ENCODE peak calls at places on chromosomes 16 and 17, in four cellular contexts. T, N, V and I are unnamed samples.

GRCh38 chr16:1678500-1679098 is 520 bp downstream of the JPT2 start:
- DNase-seq in T (peak; percentile 32), N (peak; percentile 24), V (peak; percentile 29), I (peak; percentile 51)

GRCh38 chr17:73042809-73043685 is 49.4 kb downstream of the SLC39A11 start:
- DNase-seq in T (no peak), N (peak; percentile 20), V (no peak), I (no peak)

GRCh38 chr17:83142619-83143018 is 63.2 kb downstream of the METRNL start:
- DNase-seq in T (no peak), N (no peak), V (no peak), I (no peak)

GRCh38 chr16:19474617-19475016 is 47.3 kb downstream of the GDE1 start:
- DNase-seq in T (no peak), N (no peak), V (no peak), I (no peak)

GRCh38 chr17:81858967-81859905 is 1.1 kb downstream of the P4HB start:
- DNase-seq in T (no peak), N (no peak), V (no peak), I (no peak)

GRCh38 chr16:49281843-49282642 is 405 bp upstream of the CBLN1 start:
- DNase-seq in T (peak; percentile 26), N (peak; percentile 16), V (peak; percentile 87), I (peak; percentile 84)

GRCh38 chr17:81294512-81295030 is 536 bp downstream of the SLC38A10 start:
- DNase-seq in T (peak; percentile 30), N (peak; percentile 9), V (peak; percentile 53), I (no peak)

GRCh38 chr17:31467502-31468256 is 76.2 kb downstream of the RAB11FIP4 start:
- DNase-seq in T (no peak), N (no peak), V (peak; percentile 44), I (peak; percentile 48)

GRCh38 chr17:6548578-6549330 is 7.6 kb downstream of the PITPNM3 start:
- DNase-seq in T (no peak), N (no peak), V (no peak), I (no peak)

GRCh38 chr17:70380017-70380416 is 210.7 kb downstream of the KCNJ2 start:
- DNase-seq in T (no peak), N (no peak), V (no peak), I (no peak)

GRCh38 chr17:57084361-57084801 is 665 bp upstream of the AKAP1 start:
- DNase-seq in T (no peak), N (peak; percentile 19), V (no peak), I (no peak)

GRCh38 chr17:34584805-34585416 is 5.5 kb downstream of the TMEM132E start:
- DNase-seq in T (no peak), N (peak; percentile 2), V (no peak), I (no peak)

GRCh38 chr17:17032131-17032692 is 10.0 kb upstream of the MPRIP start:
- DNase-seq in T (no peak), N (peak; percentile 89), V (peak; percentile 73), I (peak; percentile 81)

GRCh38 chr16:68272501-68273209 is 8.3 kb downstream of the SLC7A6 start:
- DNase-seq in T (no peak), N (no peak), V (no peak), I (no peak)

GRCh38 chr17:80826955-80827645 is 164.5 kb upstream of the CHMP6 start:
- DNase-seq in T (peak; percentile 67), N (peak; percentile 99), V (no peak), I (peak; percentile 61)

DNA sequence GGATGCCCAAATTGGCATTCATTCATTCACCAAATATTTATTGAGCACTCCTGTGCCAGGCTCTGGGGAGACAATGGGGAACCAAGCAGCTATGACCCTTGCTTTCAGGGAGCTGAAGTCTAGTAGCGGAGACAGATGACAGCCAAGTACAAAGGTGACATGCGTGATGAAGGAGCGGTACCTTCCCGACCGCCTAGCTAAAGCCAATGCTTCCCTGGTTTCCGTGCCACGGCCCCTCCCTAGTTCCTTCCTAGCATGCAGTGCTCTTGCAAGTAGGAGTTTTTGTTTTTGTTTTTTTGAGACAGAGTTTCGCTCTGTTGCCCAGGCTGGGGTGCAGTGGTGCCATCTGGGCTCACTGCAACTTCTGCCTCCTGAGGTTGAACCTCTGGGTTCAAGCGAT is 3.2 kb upstream of the SLC5A2 start:
- DNase-seq in T (no peak), N (no peak), V (no peak), I (no peak)
- TF ChIP-seq CTCF in T (no peak), N (no peak), V (no peak), I (no peak)

DNA sequence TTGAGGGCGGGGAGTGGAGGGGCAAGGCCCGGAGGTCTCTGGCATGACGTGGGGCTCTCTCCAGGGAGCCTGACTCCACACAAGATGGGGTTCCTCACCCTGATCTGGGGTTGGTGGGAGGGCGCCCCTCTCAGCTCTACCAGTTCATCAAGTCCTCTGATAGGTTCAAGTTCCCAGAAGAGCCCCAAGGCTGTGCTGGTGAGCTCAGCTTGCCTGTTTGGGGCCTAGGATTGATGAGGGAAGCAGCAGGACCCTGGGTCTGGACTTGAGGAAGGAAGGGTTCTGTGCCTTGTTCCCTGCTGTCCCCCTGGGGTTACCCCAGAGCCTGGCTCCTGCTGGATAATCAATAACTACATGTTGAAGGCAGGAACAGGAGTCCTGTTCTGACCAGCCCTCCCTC is 3.5 kb downstream of the MGAT5B start:
- DNase-seq in T (no peak), N (no peak), V (no peak), I (no peak)
- H3K4me1 ChIP-seq in T (peaks cover 21% of the 10 kb centered on the region), N (peaks cover 30% of the 10 kb centered on the region), V (no peaks in the 10 kb centered on the region), I (peaks cover 7% of the 10 kb centered on the region)

GRCh38 chr16:89489040-89489721 is 1.2 kb downstream of the ANKRD11 start:
- DNase-seq in T (peak; percentile 88), N (peak; percentile 96), V (peak; percentile 82), I (peak; percentile 85)

GRCh38 chr16:89490386-89491237 is at the start of gene ANKRD11:
- DNase-seq in T (peak; percentile 99), N (peak; percentile 100), V (peak; percentile 98), I (peak; percentile 99)

GRCh38 chr16:89491974-89492687 is 1.8 kb upstream of the ANKRD11 start:
- DNase-seq in T (no peak), N (no peak), V (no peak), I (no peak)

GRCh38 chr16:89489731-89490385 is 503 bp downstream of the ANKRD11 start:
- DNase-seq in T (no peak), N (no peak), V (no peak), I (no peak)

DNA sequence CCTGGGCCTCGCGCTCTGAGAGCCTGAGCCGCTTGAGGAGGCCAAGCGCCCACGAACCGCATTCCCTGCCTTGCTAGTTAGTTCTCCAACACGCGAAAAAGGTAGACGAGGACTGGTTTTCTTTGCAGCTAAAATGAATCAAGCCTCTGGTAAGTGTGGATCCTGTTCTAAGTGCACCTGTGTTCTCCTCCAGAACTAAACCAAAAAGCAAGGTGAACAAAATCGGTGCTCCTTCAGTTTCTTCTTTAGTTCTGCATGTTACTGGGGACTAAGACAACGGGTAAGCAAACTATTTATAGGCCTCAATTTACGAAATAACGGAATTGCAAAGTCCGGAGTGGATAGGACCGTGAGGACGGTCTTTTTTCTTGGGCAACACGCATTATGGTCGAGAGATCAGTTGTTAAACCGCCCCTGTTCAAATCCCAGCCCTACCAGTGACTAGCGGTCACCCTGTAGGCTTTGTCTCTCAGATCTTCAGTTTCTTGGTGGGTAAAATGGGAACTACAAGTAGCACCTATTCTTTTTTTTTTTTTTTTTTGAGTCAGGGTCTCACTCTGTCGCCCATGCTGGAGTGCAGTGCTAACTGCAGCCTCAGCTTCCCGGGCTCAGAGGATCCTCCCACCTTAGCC is 993 bp upstream of the ANKRD11 start:
- DNase-seq in T (no peak), N (no peak), V (no peak), I (no peak)
- TF ChIP-seq CTCF in T (no peak), N (no peak), V (peak; percentile 17), I (peak; percentile 15)

GRCh38 chr16:10579965-10580918 is at the start of gene EMP2:
- DNase-seq in T (peak; percentile 81), N (peak; percentile 65), V (peak; percentile 89), I (peak; percentile 90)

GRCh38 chr16:10581507-10581906 is 1.1 kb upstream of the EMP2 start:
- DNase-seq in T (no peak), N (peak; percentile 29), V (no peak), I (no peak)

GRCh38 chr16:10584956-10585561 is 4.7 kb upstream of the EMP2 start:
- DNase-seq in T (no peak), N (peak; percentile 55), V (no peak), I (no peak)

GRCh38 chr16:10579575-10579964 is 828 bp downstream of the EMP2 start:
- DNase-seq in T (no peak), N (no peak), V (no peak), I (no peak)

GRCh38 chr16:10583269-10583668 is 2.9 kb upstream of the EMP2 start:
- DNase-seq in T (no peak), N (no peak), V (no peak), I (no peak)
- H3K4me1 ChIP-seq in T (peaks cover 2% of the 10 kb centered on the region), N (peaks cover 13% of the 10 kb centered on the region), V (peaks cover 13% of the 10 kb centered on the region), I (peaks cover 11% of the 10 kb centered on the region)

DNA sequence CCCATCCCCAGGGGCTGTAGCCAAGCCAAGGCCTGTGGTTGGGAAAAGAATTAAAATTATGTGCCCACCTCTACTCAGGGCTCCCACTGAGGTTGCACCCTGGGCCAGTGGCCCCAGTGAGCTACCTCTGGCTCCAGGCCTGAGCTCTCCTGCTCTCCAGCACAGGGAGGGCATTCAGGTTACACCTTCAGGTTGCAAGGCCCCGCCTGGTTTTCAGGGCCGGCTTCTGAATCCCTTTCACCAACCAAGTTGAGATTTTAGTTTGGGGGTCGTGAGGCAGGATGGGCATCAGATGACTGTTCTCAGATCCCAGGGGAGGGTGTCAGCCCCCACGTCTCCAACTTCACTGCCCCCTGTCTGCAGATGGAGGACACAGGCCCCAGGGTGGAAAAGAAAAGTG is 8.0 kb upstream of the KATNB1 start:
- DNase-seq in T (no peak), N (no peak), V (no peak), I (no peak)
- TF ChIP-seq CTCF in T (no peak), N (no peak), V (no peak), I (no peak)

DNA sequence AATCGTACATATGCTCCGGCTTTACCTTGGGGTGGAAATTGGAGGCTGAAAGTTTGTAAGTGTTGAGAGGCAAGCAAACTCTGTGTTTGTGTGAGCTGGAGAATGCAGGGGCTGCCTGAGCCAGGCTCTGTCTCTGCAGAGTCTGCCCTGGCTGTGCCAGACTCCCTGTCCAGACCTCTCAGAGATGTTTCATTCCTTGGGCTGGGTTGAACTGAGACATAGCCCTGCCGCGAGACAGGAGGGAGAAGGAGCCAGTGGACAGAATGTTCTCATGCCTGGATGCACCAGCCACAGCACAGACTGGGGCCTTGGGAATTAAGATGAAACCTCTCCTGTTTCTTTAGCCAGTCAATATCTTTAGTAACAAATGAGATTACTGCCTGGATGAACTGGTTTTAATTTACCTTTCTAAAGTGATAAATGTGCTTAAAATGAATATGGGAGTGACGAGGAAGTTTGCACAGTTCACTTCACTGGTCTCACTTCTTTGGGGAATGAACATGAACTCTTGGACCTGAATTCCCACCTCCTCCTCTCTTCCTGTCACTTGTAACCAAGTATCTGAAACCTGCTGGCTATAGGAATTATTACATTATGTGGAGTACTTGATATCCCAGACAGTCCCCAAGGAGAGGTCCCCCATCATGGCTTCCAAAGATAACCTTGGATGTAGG is 40.1 kb downstream of the YPEL2 start:
- DNase-seq in T (peak; percentile 61), N (no peak), V (peak; percentile 35), I (no peak)
- H3K4me1 ChIP-seq in T (peaks cover 40% of the 10 kb centered on the region), N (peaks cover 25% of the 10 kb centered on the region), V (peaks cover 98% of the 10 kb centered on the region), I (peaks cover 98% of the 10 kb centered on the region)

DNA sequence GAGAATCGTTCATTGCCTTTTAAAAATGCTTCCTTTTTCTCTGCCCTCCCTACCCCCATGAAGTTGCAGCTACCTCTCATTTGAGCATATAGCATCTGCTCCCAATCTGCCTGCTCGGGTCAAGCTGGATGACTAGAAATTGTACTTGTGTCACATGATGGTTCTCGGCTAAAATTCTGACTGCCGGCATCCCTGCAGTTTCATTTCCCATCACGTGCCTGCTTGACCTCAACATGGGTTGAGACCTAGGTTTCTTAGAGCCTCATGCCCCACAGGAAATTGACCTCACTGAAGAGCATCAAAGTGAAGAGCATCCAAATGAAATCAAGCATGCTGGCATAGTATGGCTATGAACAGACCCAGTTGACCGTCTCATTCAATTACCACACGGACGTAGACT is 581.6 kb upstream of the PSMD7 start:
- DNase-seq in T (no peak), N (no peak), V (no peak), I (no peak)
- TF ChIP-seq CTCF in T (no peak), N (no peak), V (no peak), I (no peak)